ENCODE peak calls at places on chromosomes 12 and 14, in six cellular contexts. O, V, M, R, N and C are unnamed samples.

GRCh38 chr12:75207338-75208083 is 2.1 kb downstream of the KCNC2 start:
- DNase-seq in R (no peak), O (no peak), V (no peak), M (no peak), N (no peak), C (no peak)

GRCh38 chr12:49706351-49707126 is 666 bp downstream of the FMNL3 start:
- DNase-seq in O (peak; percentile 60), M (no peak), N (peak; percentile 72), R (no peak), V (peak; percentile 69), C (no peak)

GRCh38 chr12:70267550-70267949 is 24.3 kb downstream of the CNOT2 start:
- DNase-seq in R (no peak), V (no peak), N (no peak), M (no peak), O (no peak), C (no peak)

GRCh38 chr12:82963961-82964360 is 277.3 kb downstream of the TMTC2 start:
- DNase-seq in N (no peak), M (no peak), R (no peak), V (peak; percentile 76), O (no peak), C (no peak)

GRCh38 chr12:6765048-6765633 is 1.0 kb upstream of the PTMS start:
- DNase-seq in R (no peak), N (no peak), M (no peak), O (no peak), V (peak; percentile 21), C (no peak)

GRCh38 chr14:70078329-70078728 is 110.4 kb downstream of the SLC8A3 start:
- DNase-seq in O (no peak), R (no peak), N (no peak), M (no peak), V (no peak), C (no peak)

GRCh38 chr12:104761091-104761490 is 197.0 kb downstream of the SLC41A2 start:
- DNase-seq in O (no peak), V (no peak), R (no peak), N (no peak), M (no peak), C (no peak)

GRCh38 chr12:13882176-13882575 is 99.2 kb downstream of the GRIN2B start:
- DNase-seq in R (no peak), V (no peak), O (no peak), N (no peak), M (no peak), C (no peak)

GRCh38 chr14:29618323-29619067 is 309.2 kb downstream of the PRKD1 start:
- DNase-seq in R (no peak), V (no peak), N (no peak), M (no peak), O (no peak), C (no peak)

GRCh38 chr12:94620611-94621010 is 29.7 kb downstream of the TMCC3 start:
- DNase-seq in R (no peak), N (no peak), V (no peak), O (no peak), M (no peak), C (no peak)

GRCh38 chr12:96420255-96420930 is 20.2 kb upstream of the CDK17 start:
- DNase-seq in R (no peak), V (no peak), M (no peak), N (no peak), O (no peak), C (no peak)

GRCh38 chr12:46402451-46402850 is 29.9 kb upstream of the SLC38A2 start:
- DNase-seq in M (no peak), N (no peak), V (no peak), R (no peak), O (no peak), C (no peak)

GRCh38 chr12:49930515-49931288 is 19.8 kb upstream of the AQP2 start:
- DNase-seq in O (no peak), R (no peak), V (no peak), M (no peak), N (no peak), C (no peak)

GRCh38 chr12:118034429-118035193 is 18.1 kb downstream of the RFC5 start:
- DNase-seq in O (no peak), M (no peak), R (no peak), V (peak; percentile 27), N (no peak), C (no peak)

GRCh38 chr14:80941241-80942157 is at the start of gene CEP128:
- DNase-seq in V (peak; percentile 97), R (peak; percentile 91), O (peak; percentile 97), N (peak; percentile 95), M (peak; percentile 76), C (peak; percentile 95)

GRCh38 chr12:53251477-53252348 is 16.4 kb upstream of the ESPL1 start:
- DNase-seq in V (peak; percentile 85), M (peak; percentile 60), R (peak; percentile 82), N (peak; percentile 90), O (peak; percentile 90), C (peak; percentile 76)

GRCh38 chr14:48568688-48569087 is 893.3 kb upstream of the MDGA2 start:
- DNase-seq in V (no peak), M (no peak), R (no peak), N (no peak), O (no peak), C (no peak)

GRCh38 chr14:22847661-22848341 is 11.4 kb downstream of the MMP14 start:
- DNase-seq in M (no peak), O (no peak), N (no peak), R (no peak), V (peak; percentile 87), C (no peak)

GRCh38 chr14:42687421-42687820 is 1080.7 kb downstream of the LRFN5 start:
- DNase-seq in O (no peak), N (no peak), M (no peak), V (no peak), R (no peak), C (no peak)

GRCh38 chr12:64814432-64814831 is 10.0 kb upstream of the TBC1D30 start:
- DNase-seq in N (no peak), O (no peak), V (no peak), R (no peak), M (no peak), C (no peak)

GRCh38 chr14:37230551-37231194 is 32.9 kb downstream of the MIPOL1 start:
- DNase-seq in M (no peak), V (peak; percentile 77), N (no peak), R (no peak), O (no peak), C (peak; percentile 26)

GRCh38 chr14:98197933-98198332 is 1074.1 kb downstream of the BCL11B start:
- DNase-seq in R (no peak), M (no peak), O (no peak), V (no peak), N (no peak), C (no peak)

GRCh38 chr12:6827437-6827894 is 741 bp upstream of the P3H3 start:
- DNase-seq in N (peak; percentile 78), M (peak; percentile 54), V (peak; percentile 95), R (no peak), O (peak; percentile 85), C (peak; percentile 67)

GRCh38 chr12:76764856-76765255 is 941 bp downstream of the ZDHHC17 start:
- DNase-seq in V (peak; percentile 33), N (no peak), R (no peak), O (no peak), M (no peak), C (no peak)

GRCh38 chr12:40171501-40171900 is 53.3 kb upstream of the LRRK2 start:
- DNase-seq in N (no peak), O (no peak), V (no peak), R (no peak), M (no peak), C (no peak)

GRCh38 chr14:50007123-50007903 is 109.1 kb downstream of the VCPKMT start:
- DNase-seq in N (no peak), M (no peak), V (no peak), R (no peak), O (no peak), C (no peak)

GRCh38 chr12:2289525-2289924 is 236.7 kb downstream of the CACNA1C start:
- DNase-seq in O (no peak), N (no peak), V (no peak), M (no peak), R (no peak), C (no peak)

GRCh38 chr14:103191856-103192835 is 68.9 kb downstream of the TNFAIP2 start:
- DNase-seq in O (peak; percentile 65), M (no peak), N (no peak), V (peak; percentile 75), R (no peak), C (no peak)

GRCh38 chr12:1131811-1132224 is 140.8 kb downstream of the ERC1 start:
- DNase-seq in N (no peak), M (no peak), O (no peak), V (no peak), R (no peak), C (no peak)

GRCh38 chr14:56715938-56716337 is 94.3 kb downstream of the OTX2 start:
- DNase-seq in N (no peak), O (no peak), M (no peak), R (no peak), V (no peak), C (no peak)

GRCh38 chr12:97277030-97277429 is 185.6 kb upstream of the RMST start:
- DNase-seq in M (no peak), N (no peak), O (no peak), V (peak; percentile 43), R (no peak), C (no peak)

GRCh38 chr14:103281496-103282231 is 52.4 kb upstream of the EIF5 start:
- DNase-seq in R (no peak), N (no peak), V (peak; percentile 62), M (no peak), O (no peak), C (peak; percentile 11)

GRCh38 chr12:124821252-124822200 is 42.1 kb downstream of the SCARB1 start:
- DNase-seq in O (no peak), N (no peak), M (no peak), V (no peak), R (no peak), C (no peak)

GRCh38 chr14:22852940-22853767 is 16.8 kb downstream of the MMP14 start:
- DNase-seq in O (peak; percentile 93), V (peak; percentile 93), M (peak; percentile 87), R (peak; percentile 96), N (peak; percentile 97), C (peak; percentile 40)

GRCh38 chr14:54713364-54713763 is 146.4 kb downstream of the SAMD4A start:
- DNase-seq in O (no peak), M (no peak), N (no peak), V (no peak), R (no peak), C (no peak)